ENCODE peak calls at places on chromosomes 4 and X, in four cellular contexts. One of them, this sample, is unnamed.

GRCh38 chr4:79650794-79651431 is 242.9 kb upstream of the GK2 start:
- DNase-seq in memory B cell: no peak
- DNase-seq in EH: peak
- DNase-seq in sigmoid colon: no peak
- DNase-seq in this sample: no peak

GRCh38 chr4:75081561-75081960 is 148.6 kb downstream of the PARM1 start:
- DNase-seq in memory B cell: no peak
- DNase-seq in sigmoid colon: no peak
- DNase-seq in EH: no peak
- DNase-seq in this sample: no peak

GRCh38 chr4:40838742-40839141 is 89.0 kb downstream of the NSUN7 start:
- DNase-seq in memory B cell: no peak
- DNase-seq in EH: no peak
- DNase-seq in sigmoid colon: no peak
- DNase-seq in this sample: no peak

GRCh38 chrX:34371740-34372139 is 239.6 kb upstream of the FAM47A start:
- DNase-seq in EH: peak
- DNase-seq in memory B cell: no peak
- DNase-seq in sigmoid colon: no peak
- DNase-seq in this sample: no peak

GRCh38 chr4:7861440-7861881 is 78.2 kb downstream of the AFAP1 start:
- DNase-seq in sigmoid colon: peak
- DNase-seq in memory B cell: no peak
- DNase-seq in EH: peak
- DNase-seq in this sample: no peak

GRCh38 chrX:120428309-120428708 is 40.8 kb downstream of the LAMP2 start:
- DNase-seq in EH: peak
- DNase-seq in sigmoid colon: no peak
- DNase-seq in memory B cell: no peak
- DNase-seq in this sample: no peak

GRCh38 chrX:13252726-13253125 is 67.1 kb downstream of the ATXN3L start:
- DNase-seq in memory B cell: no peak
- DNase-seq in EH: peak
- DNase-seq in sigmoid colon: no peak
- DNase-seq in this sample: no peak

GRCh38 chr4:176489001-176489400 is 169.2 kb downstream of the SPCS3 start:
- DNase-seq in EH: no peak
- DNase-seq in memory B cell: no peak
- DNase-seq in sigmoid colon: no peak
- DNase-seq in this sample: no peak

GRCh38 chr4:164134388-164134787 is 619.5 kb upstream of the SMIM31 start:
- DNase-seq in sigmoid colon: no peak
- DNase-seq in memory B cell: no peak
- DNase-seq in EH: no peak
- DNase-seq in this sample: no peak

GRCh38 chr4:141636771-141637460 is 533 bp downstream of the IL15 start:
- DNase-seq in EH: peak
- DNase-seq in memory B cell: peak
- DNase-seq in sigmoid colon: peak
- DNase-seq in this sample: no peak

GRCh38 chr4:73895201-73896177 is 26.3 kb downstream of the CXCL1 start:
- DNase-seq in EH: no peak
- DNase-seq in sigmoid colon: no peak
- DNase-seq in memory B cell: no peak
- DNase-seq in this sample: no peak

GRCh38 chr4:3343358-3343757 is 50.5 kb downstream of the RGS12 start:
- DNase-seq in sigmoid colon: no peak
- DNase-seq in memory B cell: no peak
- DNase-seq in EH: no peak
- DNase-seq in this sample: no peak

GRCh38 chrX:108070891-108071290 is 20.5 kb downstream of the PSMD10 start:
- DNase-seq in memory B cell: no peak
- DNase-seq in EH: peak
- DNase-seq in sigmoid colon: no peak
- DNase-seq in this sample: no peak

GRCh38 chr4:24778427-24779225 is 16.7 kb upstream of the SOD3 start:
- DNase-seq in sigmoid colon: peak
- DNase-seq in EH: peak
- DNase-seq in memory B cell: no peak
- DNase-seq in this sample: no peak

GRCh38 chr4:52111995-52112394 is 60.9 kb downstream of the SPATA18 start:
- DNase-seq in memory B cell: no peak
- DNase-seq in EH: peak
- DNase-seq in sigmoid colon: no peak
- DNase-seq in this sample: no peak

GRCh38 chr4:136861081-136861480 is 671.2 kb downstream of the PCDH18 start:
- DNase-seq in sigmoid colon: no peak
- DNase-seq in EH: no peak
- DNase-seq in memory B cell: no peak
- DNase-seq in this sample: no peak

GRCh38 chr4:111854494-111855087 is 290.7 kb upstream of the FAM241A start:
- DNase-seq in sigmoid colon: no peak
- DNase-seq in EH: peak
- DNase-seq in memory B cell: no peak
- DNase-seq in this sample: no peak

GRCh38 chr4:15004701-15005301 is 2.5 kb downstream of the CPEB2 start:
- DNase-seq in EH: peak
- DNase-seq in memory B cell: no peak
- DNase-seq in sigmoid colon: peak
- DNase-seq in this sample: no peak

GRCh38 chr4:188198980-188199792 is 59.9 kb downstream of the TRIML1 start:
- DNase-seq in sigmoid colon: no peak
- DNase-seq in memory B cell: no peak
- DNase-seq in EH: no peak
- DNase-seq in this sample: no peak

GRCh38 chr4:176795441-176795840 is 2.7 kb upstream of the VEGFC start:
- DNase-seq in memory B cell: no peak
- DNase-seq in sigmoid colon: no peak
- DNase-seq in EH: no peak
- DNase-seq in this sample: no peak

GRCh38 chrX:391717-392691 is 5.3 kb upstream of the PPP2R3B start:
- DNase-seq in sigmoid colon: no peak
- DNase-seq in EH: no peak
- DNase-seq in memory B cell: no peak
- DNase-seq in this sample: no peak

GRCh38 chrX:118594697-118595420 is 99.2 kb downstream of the DOCK11 start:
- DNase-seq in sigmoid colon: no peak
- DNase-seq in EH: peak
- DNase-seq in memory B cell: no peak
- DNase-seq in this sample: no peak

GRCh38 chrX:47361538-47362511 is 8.6 kb upstream of the ZNF157 start:
- DNase-seq in memory B cell: peak
- DNase-seq in EH: peak
- DNase-seq in sigmoid colon: peak
- DNase-seq in this sample: peak

GRCh38 chr4:156322592-156322991 is 368.9 kb upstream of the CTSO start:
- DNase-seq in sigmoid colon: no peak
- DNase-seq in memory B cell: no peak
- DNase-seq in EH: peak
- DNase-seq in this sample: no peak

GRCh38 chr4:88159137-88159725 is 792 bp upstream of the ABCG2 start:
- DNase-seq in memory B cell: no peak
- DNase-seq in EH: no peak
- DNase-seq in sigmoid colon: no peak
- DNase-seq in this sample: no peak

GRCh38 chrX:133323450-133323849 is 91.8 kb downstream of the GPC4 start:
- DNase-seq in EH: no peak
- DNase-seq in memory B cell: no peak
- DNase-seq in sigmoid colon: no peak
- DNase-seq in this sample: no peak

GRCh38 chrX:143171703-143172102 is 146.0 kb downstream of the SPANXN4 start:
- DNase-seq in sigmoid colon: no peak
- DNase-seq in EH: no peak
- DNase-seq in memory B cell: no peak
- DNase-seq in this sample: no peak